ENCODE peak calls at places on chromosomes 5 and 9, in eight cellular contexts. E is HEK293T, Z is HuH-7, X is HCEC 1CT, H is T follicular helper cell, D is NCI-H460, F is kidney glomerular epithelial cell, P is AG10803. N is an unnamed sample.

GRCh38 chr9:96382839-96383164 is 709 bp downstream of the SLC35D2 start:
- DNase-seq in X (no peak), Z (no peak), P (no peak), F (no peak), D (no peak), H (no peak), E (no peak), N (no peak)

GRCh38 chr5:179495906-179496455 is 54.4 kb upstream of the RUFY1 start:
- DNase-seq in E (no peak), P (no peak), Z (no peak), D (no peak), H (no peak), F (no peak), X (no peak), N (no peak)

GRCh38 chr9:124663046-124663961 is 107.8 kb downstream of the NR6A1 start:
- DNase-seq in Z (no peak), D (no peak), P (peak), X (no peak), E (no peak), H (no peak), F (no peak), N (no peak)

GRCh38 chr5:172724203-172724602 is 46.8 kb downstream of the DUSP1 start:
- DNase-seq in X (no peak), Z (no peak), E (no peak), P (no peak), D (no peak), H (no peak), F (no peak), N (no peak)

GRCh38 chr5:181044093-181044599 is 4.1 kb downstream of the BTNL9 start:
- DNase-seq in X (no peak), P (no peak), F (no peak), E (no peak), H (no peak), Z (no peak), D (no peak), N (no peak)

GRCh38 chr5:154285661-154286408 is 95.3 kb downstream of the GALNT10 start:
- DNase-seq in X (peak), E (no peak), D (no peak), Z (no peak), F (peak), P (peak), H (no peak), N (peak)

GRCh38 chr9:84490206-84490605 is 149.6 kb upstream of the SLC28A3 start:
- DNase-seq in P (no peak), X (no peak), D (no peak), E (no peak), F (no peak), Z (no peak), H (no peak), N (no peak)

GRCh38 chr9:130451509-130452388 is 7.0 kb downstream of the ASS1 start:
- DNase-seq in P (peak), X (peak), D (peak), H (no peak), Z (peak), F (peak), E (peak), N (peak)

GRCh38 chr9:123335227-123335985 is 20.6 kb upstream of the CRB2 start:
- DNase-seq in P (peak), H (no peak), E (no peak), X (no peak), F (peak), Z (no peak), D (no peak), N (peak)

GRCh38 chr5:87844449-87844848 is 424.2 kb downstream of the TMEM161B start:
- DNase-seq in H (no peak), X (no peak), P (no peak), Z (no peak), D (no peak), E (no peak), F (no peak), N (no peak)

GRCh38 chr9:93124793-93125192 is 9.3 kb downstream of the NINJ1 start:
- DNase-seq in D (no peak), E (no peak), H (no peak), F (no peak), P (no peak), X (no peak), Z (no peak), N (no peak)

GRCh38 chr9:129414377-129415021 is 206.4 kb downstream of the C9orf50 start:
- DNase-seq in H (peak), Z (peak), F (no peak), E (no peak), D (peak), X (peak), P (peak), N (peak)

GRCh38 chr9:133943781-133944745 is 48.1 kb downstream of the VAV2 start:
- DNase-seq in F (no peak), E (no peak), Z (no peak), P (no peak), X (no peak), H (no peak), D (no peak), N (no peak)

GRCh38 chr9:124264812-124265211 is 7.1 kb downstream of the NEK6 start:
- DNase-seq in Z (no peak), E (no peak), H (no peak), F (no peak), D (no peak), P (peak), X (no peak), N (peak)

GRCh38 chr5:103582364-103582763 is 19.8 kb upstream of the NUDT12 start:
- DNase-seq in H (no peak), P (peak), E (peak), F (peak), D (peak), X (peak), Z (peak), N (no peak)

GRCh38 chr5:1895771-1896420 is 13.2 kb upstream of the IRX4 start:
- DNase-seq in Z (no peak), X (no peak), F (no peak), D (no peak), E (no peak), P (no peak), H (no peak), N (no peak)

GRCh38 chr9:96884443-96884842 is 30.1 kb upstream of the ZNF782 start:
- DNase-seq in E (no peak), X (peak), H (no peak), D (no peak), P (peak), F (peak), Z (no peak), N (peak)

GRCh38 chr5:66669862-66670195 is 73.6 kb downstream of the MAST4 start:
- DNase-seq in Z (no peak), D (no peak), X (no peak), E (no peak), H (no peak), P (no peak), F (no peak), N (no peak)